ENCODE peak calls at places on chromosome 17, in eight cellular contexts. O is GM04503, K is NCI-H345, I is left lung, M is skeletal muscle cell, D is EL, V is HS-5, H is ELR. W is an unnamed sample.

GRCh38 chr17:74780443-74781238 is 4.5 kb upstream of the NAT9 start:
- DNase-seq in O (no peak), K (no peak), I (no peak), M (no peak), D (peak; percentile 49), V (no peak), H (peak; percentile 71), W (peak; percentile 32)

GRCh38 chr17:74619077-74619673 is 4.4 kb downstream of the CD300E start:
- DNase-seq in O (no peak), K (no peak), I (peak; percentile 10), M (no peak), D (no peak), V (no peak), H (no peak), W (no peak)

GRCh38 chr17:4980644-4981216 is 6.7 kb downstream of the CAMTA2 start:
- DNase-seq in O (no peak), K (peak; percentile 27), I (no peak), M (no peak), D (peak; percentile 51), V (no peak), H (peak; percentile 65), W (no peak)

GRCh38 chr17:10697092-10698081 is at the start of the genes ADPRM and SCO1:
- DNase-seq in O (peak; percentile 73), K (peak; percentile 88), I (peak; percentile 96), M (peak; percentile 75), D (peak; percentile 96), V (peak; percentile 83), H (peak; percentile 97), W (peak; percentile 92)

GRCh38 chr17:78641243-78641642 is 64.0 kb upstream of the DNAH17 start:
- DNase-seq in O (no peak), K (no peak), I (no peak), M (no peak), D (no peak), V (no peak), H (no peak), W (no peak)

GRCh38 chr17:31291820-31292219 is 5.2 kb downstream of the OMG start:
- DNase-seq in O (no peak), K (no peak), I (no peak), M (no peak), D (peak; percentile 34), V (no peak), H (no peak), W (no peak)

GRCh38 chr17:55420776-55421178 is 858 bp downstream of the MMD start:
- DNase-seq in O (no peak), K (peak; percentile 40), I (peak; percentile 56), M (no peak), D (peak; percentile 33), V (no peak), H (peak; percentile 53), W (no peak)

GRCh38 chr17:76078859-76079576 is at the start of gene ZACN:
- DNase-seq in O (no peak), K (peak; percentile 98), I (no peak), M (no peak), D (no peak), V (no peak), H (no peak), W (no peak)

GRCh38 chr17:82870541-82870940 is 30.7 kb upstream of the ZNF750 start:
- DNase-seq in O (no peak), K (no peak), I (no peak), M (no peak), D (no peak), V (no peak), H (no peak), W (no peak)

GRCh38 chr17:56510554-56511342 is 82.8 kb upstream of the NOG start:
- DNase-seq in O (no peak), K (no peak), I (no peak), M (no peak), D (no peak), V (no peak), H (no peak), W (no peak)

GRCh38 chr17:42618442-42619150 is 9.1 kb downstream of the TUBG1 start:
- DNase-seq in O (no peak), K (peak; percentile 20), I (peak; percentile 49), M (peak; percentile 28), D (peak; percentile 20), V (no peak), H (peak; percentile 52), W (peak; percentile 21)

GRCh38 chr17:64090144-64090543 is 39.8 kb downstream of the ERN1 start:
- DNase-seq in O (no peak), K (no peak), I (no peak), M (no peak), D (no peak), V (no peak), H (no peak), W (no peak)

GRCh38 chr17:27216836-27217235 is 77.1 kb upstream of the WSB1 start:
- DNase-seq in O (no peak), K (no peak), I (no peak), M (no peak), D (no peak), V (no peak), H (no peak), W (no peak)

GRCh38 chr17:79988163-79988971 is 47.3 kb downstream of the TBC1D16 start:
- DNase-seq in O (peak; percentile 55), K (peak; percentile 93), I (no peak), M (peak; percentile 39), D (peak; percentile 87), V (peak; percentile 63), H (peak; percentile 85), W (peak; percentile 70)

GRCh38 chr17:29089601-29090044 is 46.7 kb downstream of the PIPOX start:
- DNase-seq in O (no peak), K (no peak), I (no peak), M (no peak), D (no peak), V (no peak), H (no peak), W (no peak)

GRCh38 chr17:320809-321385 is 31.7 kb downstream of the RPH3AL start:
- DNase-seq in O (no peak), K (no peak), I (no peak), M (no peak), D (no peak), V (no peak), H (no peak), W (no peak)

GRCh38 chr17:59154721-59155438 is at the start of gene SKA2:
- DNase-seq in O (no peak), K (peak; percentile 100), I (peak; percentile 97), M (no peak), D (no peak), V (peak; percentile 99), H (peak; percentile 100), W (no peak)